ENCODE peak calls at places on chromosomes 12 and 14, in eight cellular contexts. Z is BJ, B is stomach, H is HepG2, L is left ventricle myocardium inferior, A is tibial nerve, S is upper lobe of right lung, M is ascending aorta. P is an unnamed sample.

GRCh38 chr12:18153826-18154225 is 63.8 kb upstream of the RERGL start:
- DNase-seq in Z (no peak), B (no peak), H (no peak), L (no peak), A (no peak), S (no peak), M (no peak), P (no peak)

GRCh38 chr14:71203306-71203705 is 296.0 kb downstream of the PCNX1 start:
- DNase-seq in Z (no peak), B (no peak), H (no peak), L (no peak), A (no peak), S (no peak), M (no peak), P (no peak)

GRCh38 chr14:26775765-26776577 is 178.1 kb upstream of the NOVA1 start:
- DNase-seq in Z (no peak), B (no peak), H (no peak), L (no peak), A (no peak), S (no peak), M (no peak), P (no peak)

GRCh38 chr14:96455588-96455987 is 46.6 kb upstream of the PAPOLA start:
- DNase-seq in Z (no peak), B (no peak), H (no peak), L (no peak), A (no peak), S (no peak), M (no peak), P (no peak)

GRCh38 chr12:15605886-15606590 is 183.2 kb downstream of the EPS8 start:
- DNase-seq in Z (no peak), B (no peak), H (no peak), L (no peak), A (no peak), S (no peak), M (no peak), P (no peak)

GRCh38 chr12:85626031-85626781 is 210.0 kb downstream of the RASSF9 start:
- DNase-seq in Z (peak; percentile 53), B (no peak), H (no peak), L (no peak), A (no peak), S (no peak), M (no peak), P (no peak)

GRCh38 chr12:109999983-110000505 is 814 bp downstream of the ANKRD13A start:
- DNase-seq in Z (no peak), B (peak; percentile 35), H (no peak), L (no peak), A (no peak), S (no peak), M (no peak), P (peak; percentile 47)

GRCh38 chr12:267581-268482 is 5.2 kb upstream of the SLC6A13 start:
- DNase-seq in Z (no peak), B (no peak), H (no peak), L (no peak), A (no peak), S (no peak), M (no peak), P (peak; percentile 9)

GRCh38 chr12:82097877-82098276 is 260.3 kb downstream of the CCDC59 start:
- DNase-seq in Z (no peak), B (no peak), H (no peak), L (no peak), A (no peak), S (no peak), M (no peak), P (no peak)

GRCh38 chr12:6927379-6927991 is at the start of gene ATN1:
- DNase-seq in Z (no peak), B (peak; percentile 68), H (no peak), L (peak; percentile 86), A (peak; percentile 78), S (peak; percentile 90), M (no peak), P (peak; percentile 90)

GRCh38 chr12:106712768-106713167 is 61.7 kb upstream of the RIC8B start:
- DNase-seq in Z (no peak), B (no peak), H (no peak), L (no peak), A (no peak), S (no peak), M (no peak), P (no peak)

GRCh38 chr12:76422878-76423438 is 74.7 kb upstream of the BBS10 start:
- DNase-seq in Z (no peak), B (no peak), H (no peak), L (no peak), A (no peak), S (no peak), M (no peak), P (no peak)

GRCh38 chr12:117904051-117904450 is 64.7 kb downstream of the KSR2 start:
- DNase-seq in Z (no peak), B (no peak), H (no peak), L (no peak), A (no peak), S (no peak), M (no peak), P (no peak)

DNA sequence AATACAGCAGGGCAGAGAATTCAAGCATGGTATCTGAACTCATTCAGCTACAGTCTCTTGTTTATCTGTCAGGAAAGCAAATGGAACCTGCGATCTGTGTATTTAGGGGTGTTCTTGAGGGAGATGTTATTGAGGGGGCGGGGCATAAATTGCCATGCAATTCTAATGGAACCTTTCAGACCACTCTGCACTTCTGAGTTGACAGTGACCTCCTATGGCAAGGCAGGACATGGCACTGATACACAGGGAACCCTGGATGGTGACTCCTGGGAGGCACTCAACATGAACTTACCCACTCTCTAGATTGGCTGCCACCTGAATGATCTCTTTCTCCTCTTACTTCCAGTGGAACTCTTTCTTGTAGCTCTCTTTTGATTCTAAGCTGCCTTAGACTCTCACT is 787.3 kb downstream of the VRK1 start:
- DNase-seq in Z (no peak), B (no peak), H (no peak), L (no peak), A (no peak), S (no peak), M (no peak), P (no peak)
- TF ChIP-seq CTCF in Z (no peak), B (no peak), H (no peak), L (no peak), A (no peak), S (no peak), M (no peak), P (no peak)

GRCh38 chr14:35117112-35117511 is 4.7 kb downstream of the PPP2R3C start:
- DNase-seq in Z (no peak), B (no peak), H (no peak), L (no peak), A (no peak), S (no peak), M (no peak), P (no peak)

GRCh38 chr14:35114036-35114435 is 7.8 kb downstream of the PPP2R3C start:
- DNase-seq in Z (peak; percentile 27), B (no peak), H (no peak), L (no peak), A (no peak), S (no peak), M (no peak), P (no peak)

GRCh38 chr14:35113308-35113950 is 8.4 kb downstream of the PPP2R3C start:
- DNase-seq in Z (no peak), B (no peak), H (no peak), L (no peak), A (no peak), S (no peak), M (no peak), P (no peak)

GRCh38 chr14:35116242-35116641 is 5.5 kb downstream of the PPP2R3C start:
- DNase-seq in Z (no peak), B (no peak), H (no peak), L (no peak), A (no peak), S (no peak), M (no peak), P (no peak)

GRCh38 chr14:35112641-35113040 is 9.1 kb downstream of the PPP2R3C start:
- DNase-seq in Z (no peak), B (no peak), H (no peak), L (no peak), A (no peak), S (no peak), M (no peak), P (no peak)
- H3K36me3 ChIP-seq in Z (peaks cover 13% of the 10 kb centered on the region), B (peaks cover 32% of the 10 kb centered on the region), H (peaks cover 69% of the 10 kb centered on the region), L (peaks cover 85% of the 10 kb centered on the region), A (peaks cover 84% of the 10 kb centered on the region), S (peaks cover 87% of the 10 kb centered on the region), M (peaks cover 84% of the 10 kb centered on the region), P (peaks cover 26% of the 10 kb centered on the region)

GRCh38 chr12:48198985-48199384 is 4.1 kb downstream of the OR10AD1 start:
- DNase-seq in Z (no peak), B (no peak), H (no peak), L (no peak), A (no peak), S (no peak), M (no peak), P (no peak)

GRCh38 chr12:48198619-48198973 is 4.5 kb downstream of the OR10AD1 start:
- DNase-seq in Z (no peak), B (peak; percentile 42), H (no peak), L (peak; percentile 53), A (no peak), S (peak; percentile 80), M (no peak), P (peak; percentile 27)

GRCh38 chr12:48197967-48198618 is 5.0 kb downstream of the OR10AD1 start:
- DNase-seq in Z (peak; percentile 78), B (peak; percentile 98), H (no peak), L (peak; percentile 99), A (peak; percentile 90), S (peak; percentile 99), M (peak; percentile 95), P (peak; percentile 97)

GRCh38 chr12:48201091-48201490 is 2.0 kb downstream of the OR10AD1 start:
- DNase-seq in Z (no peak), B (no peak), H (no peak), L (no peak), A (no peak), S (no peak), M (no peak), P (no peak)

GRCh38 chr12:48199784-48200198 is 3.3 kb downstream of the OR10AD1 start:
- DNase-seq in Z (no peak), B (no peak), H (no peak), L (no peak), A (no peak), S (no peak), M (no peak), P (no peak)
- H3K4me3 ChIP-seq in Z (no peak overlapping the region), B (no peak overlapping the region), H (no peak overlapping the region), L (peak overlapping the region; percentile 84), A (no peak overlapping the region), S (no peak overlapping the region), M (peak overlapping the region; percentile 93), P (no peak overlapping the region)

DNA sequence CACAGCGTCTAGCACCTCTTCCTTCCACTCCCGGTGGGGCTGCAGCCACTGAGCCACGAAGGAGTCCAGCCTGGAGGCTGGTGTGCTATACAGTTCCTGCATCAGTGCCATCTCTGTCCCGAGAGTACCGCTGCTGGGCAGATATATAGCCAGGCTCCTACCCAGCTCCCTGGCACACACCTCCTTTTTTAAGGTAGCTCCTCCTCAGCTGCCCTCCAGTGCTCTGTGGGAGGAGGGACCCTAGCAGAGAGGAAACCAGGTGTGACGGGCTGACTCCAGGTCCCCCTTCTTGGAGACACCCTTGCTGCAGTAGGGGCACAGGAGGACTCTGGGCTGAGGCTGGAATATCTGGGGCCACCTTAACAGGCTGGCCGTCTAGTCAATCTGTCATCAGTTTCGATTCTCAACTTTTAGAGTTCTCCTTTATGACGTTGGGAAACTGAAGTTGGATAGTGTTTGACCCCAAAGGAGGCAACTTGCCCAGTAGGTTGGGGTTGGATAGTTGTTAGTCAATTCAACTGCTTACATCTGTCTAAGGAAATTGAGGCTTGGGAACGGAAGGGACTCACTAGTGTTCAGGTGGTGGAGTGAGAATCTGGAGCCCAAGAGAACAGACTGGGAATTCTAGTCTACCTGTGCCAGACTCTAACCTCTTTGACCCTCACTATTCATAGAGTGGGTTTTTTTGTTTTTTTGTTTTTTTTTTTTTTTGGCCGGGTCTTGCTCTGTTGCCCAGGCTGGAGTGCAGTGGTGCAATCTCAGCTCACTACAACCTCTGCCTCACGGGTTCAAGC is at the start of gene OASL:
- DNase-seq in Z (no peak), B (peak; percentile 77), H (no peak), L (no peak), A (peak; percentile 11), S (peak; percentile 76), M (no peak), P (peak; percentile 5)
- TF ChIP-seq CTCF in Z (no peak), B (no peak), H (no peak), L (no peak), A (no peak), S (no peak), M (no peak), P (no peak)

P was measured in thyroid gland.